ENCODE peak calls at places on chromosomes 2 and 18, in five cellular contexts. One of them, this sample, is unnamed.

GRCh38 chr18:2535419-2535910 is 35.8 kb downstream of the METTL4 start:
- ATAC-seq in CD4-positive, alpha-beta T cell: no peak
- ATAC-seq in gastroesophageal sphincter: no peak
- ATAC-seq in heart right ventricle: no peak
- ATAC-seq in mucosa of descending colon: no peak
- ATAC-seq in this sample: no peak

GRCh38 chr2:148702475-148702874 is 57.9 kb downstream of the EPC2 start:
- ATAC-seq in CD4-positive, alpha-beta T cell: no peak
- ATAC-seq in gastroesophageal sphincter: no peak
- ATAC-seq in heart right ventricle: no peak
- ATAC-seq in mucosa of descending colon: no peak
- ATAC-seq in this sample: no peak

GRCh38 chr2:85319811-85320210 is 8.0 kb downstream of the TGOLN2 start:
- ATAC-seq in CD4-positive, alpha-beta T cell: no peak
- ATAC-seq in gastroesophageal sphincter: no peak
- ATAC-seq in heart right ventricle: no peak
- ATAC-seq in mucosa of descending colon: no peak
- ATAC-seq in this sample: no peak

GRCh38 chr2:231810905-231811304 is 24.7 kb downstream of the COPS7B start:
- ATAC-seq in CD4-positive, alpha-beta T cell: no peak
- ATAC-seq in gastroesophageal sphincter: no peak
- ATAC-seq in heart right ventricle: no peak
- ATAC-seq in mucosa of descending colon: no peak
- ATAC-seq in this sample: no peak

GRCh38 chr2:172951554-172951953 is 124.1 kb upstream of the MAP3K20 start:
- ATAC-seq in CD4-positive, alpha-beta T cell: no peak
- ATAC-seq in gastroesophageal sphincter: no peak
- ATAC-seq in heart right ventricle: no peak
- ATAC-seq in mucosa of descending colon: peak; percentile 31
- ATAC-seq in this sample: no peak

GRCh38 chr2:53786371-53787254 is at the start of the genes ASB3 and ERLEC1:
- ATAC-seq in CD4-positive, alpha-beta T cell: peak; percentile 87
- ATAC-seq in gastroesophageal sphincter: peak; percentile 95
- ATAC-seq in heart right ventricle: peak; percentile 98
- ATAC-seq in mucosa of descending colon: peak; percentile 98
- ATAC-seq in this sample: peak; percentile 91

GRCh38 chr2:180699657-180700361 is 280.6 kb upstream of the UBE2E3 start:
- ATAC-seq in CD4-positive, alpha-beta T cell: no peak
- ATAC-seq in gastroesophageal sphincter: no peak
- ATAC-seq in heart right ventricle: no peak
- ATAC-seq in mucosa of descending colon: peak; percentile 57
- ATAC-seq in this sample: peak; percentile 66

GRCh38 chr18:48084858-48085257 is 154.4 kb upstream of the SMAD2 start:
- ATAC-seq in CD4-positive, alpha-beta T cell: no peak
- ATAC-seq in gastroesophageal sphincter: no peak
- ATAC-seq in heart right ventricle: no peak
- ATAC-seq in mucosa of descending colon: peak; percentile 84
- ATAC-seq in this sample: no peak

GRCh38 chr2:215436705-215437570 is 1.1 kb upstream of the FN1 start:
- ATAC-seq in CD4-positive, alpha-beta T cell: peak; percentile 28
- ATAC-seq in gastroesophageal sphincter: no peak
- ATAC-seq in heart right ventricle: peak; percentile 10
- ATAC-seq in mucosa of descending colon: no peak
- ATAC-seq in this sample: peak; percentile 29

GRCh38 chr2:11583203-11583752 is 49.4 kb downstream of the GREB1 start:
- ATAC-seq in CD4-positive, alpha-beta T cell: no peak
- ATAC-seq in gastroesophageal sphincter: no peak
- ATAC-seq in heart right ventricle: peak; percentile 59
- ATAC-seq in mucosa of descending colon: peak; percentile 32
- ATAC-seq in this sample: no peak

GRCh38 chr18:32847719-32848118 is 74.9 kb upstream of the KLHL14 start:
- ATAC-seq in CD4-positive, alpha-beta T cell: no peak
- ATAC-seq in gastroesophageal sphincter: no peak
- ATAC-seq in heart right ventricle: no peak
- ATAC-seq in mucosa of descending colon: no peak
- ATAC-seq in this sample: no peak

GRCh38 chr2:10934979-10935350 is 23.2 kb downstream of the KCNF1 start:
- ATAC-seq in CD4-positive, alpha-beta T cell: no peak
- ATAC-seq in gastroesophageal sphincter: no peak
- ATAC-seq in heart right ventricle: no peak
- ATAC-seq in mucosa of descending colon: no peak
- ATAC-seq in this sample: no peak

GRCh38 chr2:236584521-236585384 is 15.1 kb downstream of the ACKR3 start:
- ATAC-seq in CD4-positive, alpha-beta T cell: no peak
- ATAC-seq in gastroesophageal sphincter: no peak
- ATAC-seq in heart right ventricle: no peak
- ATAC-seq in mucosa of descending colon: no peak
- ATAC-seq in this sample: no peak

GRCh38 chr2:125935559-125935958 is 720.4 kb upstream of the GYPC start:
- ATAC-seq in CD4-positive, alpha-beta T cell: no peak
- ATAC-seq in gastroesophageal sphincter: no peak
- ATAC-seq in heart right ventricle: no peak
- ATAC-seq in mucosa of descending colon: no peak
- ATAC-seq in this sample: no peak

GRCh38 chr2:187656123-187656522 is 101.9 kb upstream of the TFPI start:
- ATAC-seq in CD4-positive, alpha-beta T cell: no peak
- ATAC-seq in gastroesophageal sphincter: no peak
- ATAC-seq in heart right ventricle: no peak
- ATAC-seq in mucosa of descending colon: no peak
- ATAC-seq in this sample: no peak

GRCh38 chr18:48798334-48799197 is 152.2 kb downstream of the SMAD7 start:
- ATAC-seq in CD4-positive, alpha-beta T cell: no peak
- ATAC-seq in gastroesophageal sphincter: no peak
- ATAC-seq in heart right ventricle: peak; percentile 53
- ATAC-seq in mucosa of descending colon: no peak
- ATAC-seq in this sample: no peak

GRCh38 chr2:203835420-203835819 is 32.2 kb upstream of the CTLA4 start:
- ATAC-seq in CD4-positive, alpha-beta T cell: no peak
- ATAC-seq in gastroesophageal sphincter: no peak
- ATAC-seq in heart right ventricle: no peak
- ATAC-seq in mucosa of descending colon: no peak
- ATAC-seq in this sample: no peak

GRCh38 chr18:47545613-47546012 is 294.2 kb upstream of the SKOR2 start:
- ATAC-seq in CD4-positive, alpha-beta T cell: no peak
- ATAC-seq in gastroesophageal sphincter: no peak
- ATAC-seq in heart right ventricle: no peak
- ATAC-seq in mucosa of descending colon: no peak
- ATAC-seq in this sample: no peak